ENCODE peak calls at places on chromosomes 2 and 18, in four cellular contexts. A is H1, G is K562, W is GM12878. X is an unnamed sample.
A peak's percentile ranks its signal among the peaks of the same experiment; 100 is the strongest.

GRCh38 chr2:39033980-39034379 is 86.9 kb downstream of the SOS1 start:
- DNase-seq in A (no peak), G (no peak), W (no peak), X (no peak)

GRCh38 chr2:181781082-181781786 is 100.9 kb upstream of the NEUROD1 start:
- DNase-seq in A (no peak), G (no peak), W (no peak), X (no peak)

GRCh38 chr2:27356056-27356381 is 545 bp downstream of the GTF3C2 start:
- DNase-seq in W (no peak), G (peak; percentile 86), A (no peak), X (no peak)

GRCh38 chr18:24446953-24447537 is 13.4 kb upstream of the HRH4 start:
- DNase-seq in W (no peak), G (no peak), A (no peak), X (no peak)

GRCh38 chr2:159573294-159573693 is 43.1 kb downstream of the BAZ2B start:
- DNase-seq in G (no peak), W (no peak), A (no peak), X (no peak)

GRCh38 chr18:49562481-49563129 is 748 bp downstream of the LIPG start:
- DNase-seq in G (no peak), A (no peak), W (no peak), X (no peak)

GRCh38 chr2:209579236-209579749 is 155.4 kb downstream of the MAP2 start:
- DNase-seq in G (no peak), W (no peak), A (no peak), X (no peak)

GRCh38 chr2:231001036-231001435 is 5.1 kb downstream of the SPATA3 start:
- DNase-seq in W (no peak), A (no peak), G (no peak), X (no peak)

GRCh38 chr2:239463541-239464165 is 62.8 kb upstream of the HDAC4 start:
- DNase-seq in G (no peak), A (no peak), W (no peak), X (no peak)

GRCh38 chr18:42798606-42799005 is 316.9 kb downstream of the RIT2 start:
- DNase-seq in A (no peak), G (no peak), W (no peak), X (no peak)

GRCh38 chr18:12359515-12359927 is 17.5 kb downstream of the AFG3L2 start:
- DNase-seq in W (no peak), G (peak; percentile 77), A (no peak), X (no peak)

GRCh38 chr2:63853527-63854310 is 12.0 kb downstream of the UGP2 start:
- DNase-seq in G (no peak), A (no peak), W (no peak), X (no peak)

GRCh38 chr2:108423067-108423466 is 25.9 kb upstream of the GCC2 start:
- DNase-seq in A (no peak), W (no peak), G (no peak), X (no peak)

GRCh38 chr2:211455225-211455841 is 898.9 kb downstream of the CPS1 start:
- DNase-seq in W (no peak), G (peak; percentile 23), A (no peak), X (peak; percentile 5)

GRCh38 chr18:10140928-10141327 is 227.1 kb downstream of the VAPA start:
- DNase-seq in G (no peak), W (no peak), A (no peak), X (no peak)

GRCh38 chr2:1653956-1654695 is 90.2 kb downstream of the PXDN start:
- DNase-seq in G (no peak), A (no peak), W (no peak), X (no peak)

GRCh38 chr2:203646266-203646864 is 60.1 kb upstream of the CD28 start:
- DNase-seq in G (peak; percentile 1), A (no peak), W (no peak), X (no peak)

GRCh38 chr2:198880986-198881385 is 576.8 kb downstream of the SATB2 start:
- DNase-seq in W (no peak), A (no peak), G (no peak), X (no peak)

GRCh38 chr2:144267209-144267608 is 252.7 kb downstream of the ZEB2 start:
- DNase-seq in G (peak; percentile 14), W (peak; percentile 40), A (no peak), X (no peak)

GRCh38 chr2:145221511-145221910 is 701.6 kb upstream of the ZEB2 start:
- DNase-seq in A (no peak), G (no peak), W (no peak), X (no peak)

GRCh38 chr18:9086015-9086414 is 16.5 kb upstream of the NDUFV2 start:
- DNase-seq in G (no peak), A (no peak), W (no peak), X (no peak)

GRCh38 chr2:128363991-128364390 is 45.3 kb upstream of the HS6ST1 start:
- DNase-seq in G (no peak), A (peak; percentile 17), W (no peak), X (no peak)

GRCh38 chr2:6972067-6972710 is 55.0 kb downstream of the RNF144A start:
- DNase-seq in W (no peak), G (no peak), A (no peak), X (no peak)

GRCh38 chr2:217621391-217621801 is 381.4 kb downstream of the TNS1 start:
- DNase-seq in W (no peak), A (no peak), G (no peak), X (no peak)

DNA sequence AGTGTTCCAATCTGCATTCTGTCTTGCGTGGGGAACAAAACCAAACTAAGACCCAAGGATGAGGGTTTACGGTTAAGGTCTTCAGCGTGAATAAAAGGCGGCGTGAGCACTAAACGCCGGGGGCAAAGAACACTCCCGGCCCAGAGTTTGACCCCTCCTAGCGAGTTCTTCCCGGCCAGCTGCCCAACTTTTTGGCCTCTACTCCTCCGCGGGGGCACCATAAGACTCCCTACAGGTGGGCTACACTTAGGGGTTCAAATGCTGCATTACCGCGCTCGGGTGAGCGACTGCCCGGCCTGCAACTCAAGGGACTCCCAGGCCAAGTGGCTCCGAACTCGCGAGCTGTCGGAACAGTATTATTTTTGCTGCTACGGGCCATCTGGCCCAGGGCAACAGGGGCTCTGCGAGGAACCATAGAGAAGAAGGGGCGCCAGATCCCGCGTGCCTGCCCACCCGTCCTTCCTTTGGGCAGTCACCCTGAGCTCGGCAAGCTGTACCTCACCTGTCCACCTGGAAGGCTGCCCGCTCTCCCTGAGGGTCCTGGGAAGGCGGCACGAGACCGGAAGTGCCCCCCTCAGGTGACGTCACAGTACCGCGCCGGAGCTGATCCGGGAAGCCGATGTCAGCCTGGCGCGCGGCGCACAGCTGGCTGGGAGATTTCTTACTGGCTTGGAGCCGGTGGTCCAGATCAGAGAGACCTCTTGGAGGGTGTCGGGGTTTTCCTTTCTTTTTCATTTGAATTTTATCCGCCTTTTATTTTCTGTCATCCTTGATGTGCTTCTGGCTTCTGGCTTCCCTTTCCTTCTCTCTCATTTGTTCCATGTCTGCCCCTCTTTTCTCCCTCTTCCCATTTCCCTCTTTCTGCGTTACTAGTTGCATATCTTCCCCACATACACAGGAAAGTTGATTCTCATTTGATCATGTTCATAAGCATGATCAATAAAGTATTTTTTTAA is at the start of gene LDAH:
- DNase-seq in A (peak; percentile 81), G (peak; percentile 95), W (peak; percentile 36), X (peak; percentile 81)
- TF ChIP-seq POLR2A in A (peak; percentile 100), G (peak; percentile 88), W (peak; percentile 87), X (peak; percentile 88)

DNA sequence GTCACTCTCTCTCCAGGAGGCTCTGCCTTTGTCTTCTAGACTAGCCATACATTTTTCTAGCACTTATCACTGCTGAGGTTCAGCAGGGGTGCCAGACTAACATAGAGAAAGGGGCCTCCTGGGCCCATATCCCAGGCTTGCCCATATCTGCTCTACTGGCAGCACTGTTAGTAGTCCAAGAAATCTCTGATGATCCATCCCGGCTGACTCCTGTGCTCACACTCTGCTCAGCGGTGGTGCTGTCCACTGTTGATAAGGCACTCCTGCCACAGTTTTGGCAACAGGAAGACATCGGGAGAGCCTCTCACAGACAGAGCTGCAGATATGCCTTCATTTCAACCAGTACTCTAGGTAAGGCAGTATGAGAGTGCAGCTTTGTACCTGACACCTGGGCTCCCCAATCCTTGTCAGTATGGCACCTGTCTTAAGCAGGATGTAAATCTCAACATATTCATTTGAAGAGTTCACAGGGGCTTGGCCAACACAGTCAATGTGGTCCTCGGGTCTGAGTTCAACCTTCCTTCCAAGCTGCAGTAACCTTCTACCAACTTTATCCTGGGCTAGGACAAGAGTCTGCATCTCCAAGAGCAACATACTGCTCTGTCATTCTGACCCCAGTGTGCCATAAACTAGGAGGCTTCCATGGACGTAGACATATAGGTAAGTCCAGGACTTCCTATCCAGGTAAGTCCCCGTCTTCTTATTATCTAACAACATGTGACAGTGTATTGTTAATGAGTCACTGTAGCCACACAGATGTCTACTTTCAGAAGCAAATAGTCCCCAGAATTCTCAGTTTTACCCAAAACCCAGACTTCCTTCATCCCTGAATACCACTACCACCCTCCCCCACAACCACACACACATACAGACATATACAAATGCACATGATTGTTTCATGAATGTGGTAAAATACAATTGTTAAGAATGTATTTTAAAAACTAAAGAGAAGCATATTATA is 16.2 kb downstream of the KLF7 start:
- DNase-seq in G (peak; percentile 24), W (no peak), A (no peak), X (no peak)
- TF ChIP-seq TAF1 in G (no peak), W (no peak), A (no peak), X (no peak)

GRCh38 chr2:179538406-179538805 is 273.8 kb upstream of the SESTD1 start:
- DNase-seq in W (no peak), A (no peak), G (no peak), X (no peak)

GRCh38 chr2:179528576-179529069 is 264.0 kb upstream of the SESTD1 start:
- DNase-seq in W (no peak), A (no peak), G (no peak), X (no peak)

GRCh38 chr2:179533875-179534274 is 269.2 kb upstream of the SESTD1 start:
- DNase-seq in A (no peak), G (no peak), W (no peak), X (no peak)

GRCh38 chr2:179536185-179536584 is 271.6 kb upstream of the SESTD1 start:
- DNase-seq in A (no peak), G (no peak), W (no peak), X (no peak)

GRCh38 chr2:179532890-179533289 is 268.3 kb upstream of the SESTD1 start:
- DNase-seq in G (no peak), W (no peak), A (no peak), X (no peak)
- TF ChIP-seq POLR2A in G (no peak), W (no peak), A (no peak), X (no peak)

GRCh38 chr2:174789001-174789400 is 24.7 kb upstream of the CHRNA1 start:
- DNase-seq in G (no peak), A (no peak), W (no peak), X (no peak)
- TF ChIP-seq TAF1 in G (no peak), A (no peak), W (no peak), X (no peak)

DNA sequence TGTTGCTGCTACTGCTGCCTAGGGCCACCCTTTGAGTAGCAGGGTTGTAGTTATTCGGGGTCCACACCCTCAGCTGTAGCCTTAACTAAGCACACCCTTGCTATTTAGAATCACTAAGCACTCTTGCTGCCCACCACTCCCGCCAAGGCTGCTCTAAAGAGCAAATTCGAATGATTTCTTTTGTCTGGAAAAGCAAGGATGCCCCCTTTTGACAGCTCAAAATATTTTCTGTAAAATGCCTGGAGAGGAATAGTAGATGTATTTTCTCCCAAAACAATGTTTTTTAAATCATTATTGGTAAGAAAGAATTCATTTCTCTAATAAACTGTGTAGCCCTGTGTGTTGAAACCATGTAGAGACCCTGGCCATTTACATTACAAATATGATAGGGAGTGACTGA is 80.8 kb upstream of the PAPOLG start:
- DNase-seq in A (no peak), W (no peak), G (no peak), X (no peak)
- TF ChIP-seq POLR2A in A (no peak), W (no peak), G (no peak), X (no peak)